ENCODE peak calls at places on chromosome 17, in nine cellular contexts. U is MM.1S, P is GM23248, I is GM23338, S is neural progenitor cell, D is HCT116, H is hepatocyte, Q is SK-N-SH, F is PC-3. W is an unnamed sample.

GRCh38 chr17:72804949-72805348 is 287.5 kb downstream of the SLC39A11 start:
- DNase-seq in I (no peak), Q (no peak), H (no peak), U (no peak), S (no peak), F (peak; percentile 50), P (no peak), D (no peak), W (no peak)

GRCh38 chr17:13474073-13474800 is 127.5 kb downstream of the HS3ST3A1 start:
- DNase-seq in P (no peak), F (no peak), I (no peak), S (no peak), Q (no peak), U (no peak), H (no peak), D (no peak), W (no peak)

GRCh38 chr17:81345211-81346089 is 49.8 kb upstream of the BAHCC1 start:
- DNase-seq in D (no peak), P (peak; percentile 98), I (peak; percentile 78), H (peak; percentile 89), F (peak; percentile 87), S (peak; percentile 92), Q (peak; percentile 64), U (peak; percentile 49), W (peak; percentile 72)

GRCh38 chr17:59254742-59255141 is 34.4 kb downstream of the GDPD1 start:
- DNase-seq in D (no peak), I (no peak), Q (no peak), P (no peak), F (peak; percentile 49), S (no peak), U (peak; percentile 19), H (no peak), W (no peak)

GRCh38 chr17:68468334-68468733 is 11.0 kb upstream of the WIPI1 start:
- DNase-seq in D (no peak), I (no peak), Q (no peak), S (no peak), U (no peak), F (no peak), P (peak; percentile 47), H (no peak), W (no peak)

GRCh38 chr17:19676901-19677300 is 28.4 kb downstream of the ALDH3A2 start:
- DNase-seq in P (no peak), S (no peak), Q (no peak), U (no peak), F (no peak), H (no peak), I (no peak), D (no peak), W (no peak)

GRCh38 chr17:60079401-60079861 is 710 bp upstream of the HEATR6 start:
- DNase-seq in S (no peak), I (no peak), D (no peak), P (peak; percentile 65), Q (peak; percentile 23), U (no peak), H (peak; percentile 27), F (peak; percentile 58), W (no peak)

GRCh38 chr17:22233382-22233781 is 541.1 kb downstream of the KCNJ18 start:
- DNase-seq in P (no peak), I (no peak), F (no peak), U (no peak), D (no peak), Q (no peak), S (no peak), H (no peak), W (peak; percentile 39)

GRCh38 chr17:48241131-48241591 is 133.6 kb downstream of the SNX11 start:
- DNase-seq in D (peak; percentile 88), I (no peak), U (peak; percentile 78), Q (no peak), F (peak; percentile 87), H (peak; percentile 25), P (peak; percentile 82), S (no peak), W (no peak)

GRCh38 chr17:55437165-55437605 is 15.6 kb upstream of the MMD start:
- DNase-seq in I (no peak), F (no peak), D (no peak), P (no peak), H (no peak), S (peak; percentile 34), Q (no peak), U (peak; percentile 59), W (peak; percentile 97)

GRCh38 chr17:9880582-9880999 is 24.5 kb downstream of the RCVRN start:
- DNase-seq in I (no peak), Q (no peak), H (no peak), D (peak; percentile 7), F (peak; percentile 83), P (peak; percentile 66), S (no peak), U (no peak), W (no peak)

GRCh38 chr17:59890720-59891119 is 2.0 kb downstream of the TUBD1 start:
- DNase-seq in H (peak; percentile 7), P (peak; percentile 67), Q (no peak), D (no peak), I (no peak), S (no peak), U (no peak), F (peak; percentile 71), W (no peak)

GRCh38 chr17:78125976-78126894 is 2.3 kb downstream of the TMC6 start:
- DNase-seq in H (no peak), P (no peak), S (no peak), D (no peak), I (no peak), F (no peak), Q (peak; percentile 89), U (no peak), W (peak; percentile 35)

GRCh38 chr17:12990041-12990808 is 27.6 kb downstream of the ELAC2 start:
- DNase-seq in P (no peak), Q (no peak), S (no peak), I (peak; percentile 38), U (no peak), D (no peak), H (no peak), F (no peak), W (no peak)

GRCh38 chr17:54426287-54426886 is 474.3 kb upstream of the TOM1L1 start:
- DNase-seq in F (peak; percentile 38), H (peak; percentile 53), I (peak; percentile 71), P (peak; percentile 1), S (peak; percentile 53), U (peak; percentile 62), D (no peak), Q (peak; percentile 27), W (peak; percentile 25)

GRCh38 chr17:74519951-74520553 is 11.2 kb downstream of the CD300LB start:
- DNase-seq in Q (no peak), I (no peak), P (no peak), S (no peak), D (no peak), F (no peak), U (no peak), H (no peak), W (no peak)

GRCh38 chr17:43907425-43907981 is at the start of gene MPP2:
- DNase-seq in Q (peak; percentile 86), P (peak; percentile 89), U (no peak), I (peak; percentile 96), S (peak; percentile 95), F (peak; percentile 32), D (peak; percentile 64), H (peak; percentile 89), W (peak; percentile 68)

GRCh38 chr17:64400644-64401043 is 10.0 kb upstream of the PECAM1 start:
- DNase-seq in D (no peak), U (no peak), P (no peak), H (no peak), S (no peak), Q (no peak), I (no peak), F (no peak), W (no peak)

GRCh38 chr17:41413982-41414381 is 10.4 kb downstream of the KRT37 start:
- DNase-seq in U (no peak), I (no peak), S (no peak), D (no peak), P (no peak), Q (no peak), F (no peak), H (no peak), W (no peak)

GRCh38 chr17:15119928-15120327 is 145.2 kb downstream of the PMP22 start:
- DNase-seq in P (peak; percentile 35), D (no peak), H (no peak), Q (no peak), I (no peak), F (no peak), S (peak; percentile 76), U (no peak), W (no peak)
- H3K4me3 ChIP-seq in P (no peak overlapping the region), D (no peak overlapping the region), H (no peak overlapping the region), Q (no peak overlapping the region), I (no peak overlapping the region), F (no peak overlapping the region), S (no peak overlapping the region), U (no peak overlapping the region), W (no peak overlapping the region)

GRCh38 chr17:66733759-66734158 is 101.2 kb upstream of the CACNG5 start:
- DNase-seq in P (no peak), F (no peak), I (no peak), H (no peak), S (no peak), D (no peak), U (no peak), Q (no peak), W (no peak)
- H2AFZ ChIP-seq in P (no peak overlapping the region), F (no peak overlapping the region), I (no peak overlapping the region), H (no peak overlapping the region), S (no peak overlapping the region), D (no peak overlapping the region), U (no peak overlapping the region), Q (no peak overlapping the region), W (no peak overlapping the region)

GRCh38 chr17:31458829-31459228 is 67.4 kb downstream of the RAB11FIP4 start:
- DNase-seq in Q (no peak), D (no peak), P (no peak), F (no peak), U (no peak), I (no peak), S (no peak), H (no peak), W (no peak)

GRCh38 chr17:31459716-31460115 is 68.2 kb downstream of the RAB11FIP4 start:
- DNase-seq in D (no peak), Q (no peak), I (no peak), S (no peak), H (no peak), U (no peak), P (no peak), F (no peak), W (no peak)

GRCh38 chr17:31461227-31461810 is 69.8 kb downstream of the RAB11FIP4 start:
- DNase-seq in F (no peak), P (no peak), S (no peak), H (no peak), Q (no peak), D (no peak), I (no peak), U (no peak), W (no peak)

GRCh38 chr17:31462261-31462660 is 70.8 kb downstream of the RAB11FIP4 start:
- DNase-seq in S (no peak), F (no peak), P (no peak), I (no peak), D (no peak), Q (no peak), H (no peak), U (no peak), W (no peak)

GRCh38 chr17:31460226-31460721 is 68.8 kb downstream of the RAB11FIP4 start:
- DNase-seq in Q (no peak), F (no peak), P (no peak), H (no peak), I (no peak), D (no peak), S (no peak), U (no peak), W (no peak)
- TF ChIP-seq EZH2phosphoT487 in Q (no peak), F (no peak), P (no peak), H (no peak), I (no peak), D (no peak), S (no peak), U (no peak), W (no peak)

GRCh38 chr17:75740631-75741077 is 19.4 kb downstream of the ITGB4 start:
- DNase-seq in H (no peak), I (no peak), F (no peak), D (no peak), Q (no peak), P (no peak), S (no peak), U (no peak), W (no peak)
- H3K4me3 ChIP-seq in H (no peak overlapping the region), I (no peak overlapping the region), F (no peak overlapping the region), D (no peak overlapping the region), Q (no peak overlapping the region), P (no peak overlapping the region), S (no peak overlapping the region), U (no peak overlapping the region), W (no peak overlapping the region)